ENCODE peak calls at places on chromosomes 3 and 15, in four cellular contexts. One of them, this sample, is unnamed.

GRCh38 chr3:23112491-23112890 is 90.6 kb upstream of the UBE2E2 start:
- DNase-seq in iris pigment epithelial cell: no peak
- DNase-seq in head of caudate nucleus: no peak
- DNase-seq in GM12891: no peak
- DNase-seq in this sample: no peak

GRCh38 chr15:68053997-68054657 is at the start of gene PIAS1:
- DNase-seq in head of caudate nucleus: peak; percentile 95
- DNase-seq in iris pigment epithelial cell: peak; percentile 90
- DNase-seq in GM12891: peak; percentile 79
- DNase-seq in this sample: peak; percentile 97

GRCh38 chr3:40181182-40181581 is 128.3 kb upstream of the EIF1B start:
- DNase-seq in head of caudate nucleus: no peak
- DNase-seq in iris pigment epithelial cell: no peak
- DNase-seq in GM12891: no peak
- DNase-seq in this sample: no peak

GRCh38 chr15:52144656-52145055 is 32.1 kb upstream of the BCL2L10 start:
- DNase-seq in head of caudate nucleus: no peak
- DNase-seq in iris pigment epithelial cell: peak; percentile 77
- DNase-seq in GM12891: no peak
- DNase-seq in this sample: peak; percentile 61

GRCh38 chr3:61783993-61784718 is 222.8 kb downstream of the PTPRG start:
- DNase-seq in iris pigment epithelial cell: peak; percentile 85
- DNase-seq in head of caudate nucleus: no peak
- DNase-seq in GM12891: no peak
- DNase-seq in this sample: peak; percentile 58

GRCh38 chr3:10224794-10225660 is 23.2 kb upstream of the TATDN2 start:
- DNase-seq in head of caudate nucleus: peak; percentile 81
- DNase-seq in iris pigment epithelial cell: peak; percentile 55
- DNase-seq in GM12891: peak; percentile 45
- DNase-seq in this sample: peak; percentile 84

GRCh38 chr15:77457619-77458265 is 37.1 kb downstream of the HMG20A start:
- DNase-seq in GM12891: no peak
- DNase-seq in head of caudate nucleus: no peak
- DNase-seq in iris pigment epithelial cell: peak; percentile 76
- DNase-seq in this sample: peak; percentile 26

GRCh38 chr3:147038456-147038855 is 367.9 kb downstream of the ZIC4 start:
- DNase-seq in GM12891: no peak
- DNase-seq in head of caudate nucleus: no peak
- DNase-seq in iris pigment epithelial cell: peak; percentile 34
- DNase-seq in this sample: peak; percentile 46

GRCh38 chr3:47000922-47001730 is 21.7 kb downstream of the NBEAL2 start:
- DNase-seq in GM12891: no peak
- DNase-seq in head of caudate nucleus: no peak
- DNase-seq in iris pigment epithelial cell: no peak
- DNase-seq in this sample: no peak

GRCh38 chr15:67266870-67267269 is 12.3 kb downstream of the IQCH start:
- DNase-seq in iris pigment epithelial cell: no peak
- DNase-seq in head of caudate nucleus: no peak
- DNase-seq in GM12891: no peak
- DNase-seq in this sample: no peak

GRCh38 chr3:183548262-183548769 is 7.2 kb downstream of the KLHL6 start:
- DNase-seq in iris pigment epithelial cell: peak; percentile 97
- DNase-seq in GM12891: no peak
- DNase-seq in head of caudate nucleus: no peak
- DNase-seq in this sample: peak; percentile 95

GRCh38 chr3:186754006-186754405 is 29.4 kb upstream of the EIF4A2 start:
- DNase-seq in iris pigment epithelial cell: peak; percentile 39
- DNase-seq in GM12891: no peak
- DNase-seq in head of caudate nucleus: no peak
- DNase-seq in this sample: peak; percentile 19

GRCh38 chr15:62770752-62771151 is 271.8 kb upstream of the TPM1 start:
- DNase-seq in head of caudate nucleus: peak; percentile 59
- DNase-seq in GM12891: no peak
- DNase-seq in iris pigment epithelial cell: peak; percentile 79
- DNase-seq in this sample: peak; percentile 82

GRCh38 chr15:77497942-77498361 is 77.3 kb downstream of the HMG20A start:
- DNase-seq in iris pigment epithelial cell: no peak
- DNase-seq in GM12891: no peak
- DNase-seq in head of caudate nucleus: peak; percentile 75
- DNase-seq in this sample: peak; percentile 53

GRCh38 chr15:90376789-90377188 is 11.3 kb upstream of the IQGAP1 start:
- DNase-seq in GM12891: no peak
- DNase-seq in iris pigment epithelial cell: no peak
- DNase-seq in head of caudate nucleus: no peak
- DNase-seq in this sample: no peak

GRCh38 chr3:114079761-114080160 is 23.2 kb downstream of the QTRT2 start:
- DNase-seq in iris pigment epithelial cell: peak; percentile 78
- DNase-seq in GM12891: no peak
- DNase-seq in head of caudate nucleus: no peak
- DNase-seq in this sample: no peak

GRCh38 chr3:159234306-159234705 is 432.5 kb downstream of the MFSD1 start:
- DNase-seq in iris pigment epithelial cell: peak; percentile 91
- DNase-seq in head of caudate nucleus: no peak
- DNase-seq in GM12891: no peak
- DNase-seq in this sample: peak; percentile 21

GRCh38 chr3:148203263-148204010 is 494.3 kb upstream of the AGTR1 start:
- DNase-seq in iris pigment epithelial cell: peak; percentile 12
- DNase-seq in GM12891: no peak
- DNase-seq in head of caudate nucleus: no peak
- DNase-seq in this sample: no peak

GRCh38 chr3:105806361-105806760 is 62.5 kb downstream of the CBLB start:
- DNase-seq in iris pigment epithelial cell: peak; percentile 80
- DNase-seq in GM12891: no peak
- DNase-seq in head of caudate nucleus: no peak
- DNase-seq in this sample: peak; percentile 36

GRCh38 chr15:44385344-44385942 is 42.0 kb upstream of the CTDSPL2 start:
- DNase-seq in iris pigment epithelial cell: no peak
- DNase-seq in GM12891: no peak
- DNase-seq in head of caudate nucleus: no peak
- DNase-seq in this sample: no peak

GRCh38 chr3:138890555-138891187 is 55.9 kb upstream of the PIK3CB start:
- DNase-seq in GM12891: peak; percentile 30
- DNase-seq in head of caudate nucleus: no peak
- DNase-seq in iris pigment epithelial cell: peak; percentile 7
- DNase-seq in this sample: peak; percentile 7

GRCh38 chr3:187919990-187920389 is 174.7 kb upstream of the BCL6 start:
- DNase-seq in GM12891: no peak
- DNase-seq in iris pigment epithelial cell: peak; percentile 52
- DNase-seq in head of caudate nucleus: no peak
- DNase-seq in this sample: no peak

GRCh38 chr3:81581966-81582599 is 179.4 kb downstream of the GBE1 start:
- DNase-seq in GM12891: no peak
- DNase-seq in iris pigment epithelial cell: peak; percentile 53
- DNase-seq in head of caudate nucleus: peak; percentile 9
- DNase-seq in this sample: peak; percentile 49

GRCh38 chr3:30604091-30604490 is 2.3 kb upstream of the TGFBR2 start:
- DNase-seq in iris pigment epithelial cell: peak; percentile 79
- DNase-seq in GM12891: no peak
- DNase-seq in head of caudate nucleus: no peak
- DNase-seq in this sample: no peak

GRCh38 chr3:177729939-177730700 is 532.8 kb upstream of the TBL1XR1 start:
- DNase-seq in GM12891: no peak
- DNase-seq in head of caudate nucleus: no peak
- DNase-seq in iris pigment epithelial cell: no peak
- DNase-seq in this sample: peak; percentile 35

GRCh38 chr3:53179580-53179979 is 18.6 kb downstream of the PRKCD start:
- DNase-seq in GM12891: no peak
- DNase-seq in iris pigment epithelial cell: no peak
- DNase-seq in head of caudate nucleus: no peak
- DNase-seq in this sample: no peak